ENCODE peak calls at places on chromosomes 6 and 20, in seven cellular contexts. One of them, this sample, is unnamed.

GRCh38 chr20:17840423-17840822 is 128.2 kb downstream of the SNX5 start:
- DNase-seq in HFF-Myc: no peak
- DNase-seq in left ventricle myocardium inferior: no peak
- DNase-seq in heart left ventricle: no peak
- DNase-seq in kidney: no peak
- DNase-seq in HFFc6: no peak
- DNase-seq in WTC11: no peak
- DNase-seq in this sample: no peak

GRCh38 chr6:88161921-88162320 is 4.2 kb downstream of the CNR1 start:
- DNase-seq in HFFc6: no peak
- DNase-seq in HFF-Myc: no peak
- DNase-seq in left ventricle myocardium inferior: no peak
- DNase-seq in kidney: no peak
- DNase-seq in WTC11: no peak
- DNase-seq in heart left ventricle: no peak
- DNase-seq in this sample: no peak

GRCh38 chr20:35277127-35277526 is 795 bp downstream of the MMP24OS start:
- DNase-seq in kidney: peak; percentile 79
- DNase-seq in HFF-Myc: no peak
- DNase-seq in HFFc6: no peak
- DNase-seq in heart left ventricle: no peak
- DNase-seq in left ventricle myocardium inferior: no peak
- DNase-seq in WTC11: no peak
- DNase-seq in this sample: no peak

GRCh38 chr6:4564746-4565145 is 211.5 kb upstream of the CDYL start:
- DNase-seq in HFF-Myc: no peak
- DNase-seq in WTC11: no peak
- DNase-seq in heart left ventricle: no peak
- DNase-seq in kidney: no peak
- DNase-seq in left ventricle myocardium inferior: no peak
- DNase-seq in HFFc6: no peak
- DNase-seq in this sample: no peak

GRCh38 chr6:159828074-159828473 is 28.0 kb downstream of the PNLDC1 start:
- DNase-seq in HFF-Myc: no peak
- DNase-seq in left ventricle myocardium inferior: no peak
- DNase-seq in kidney: no peak
- DNase-seq in WTC11: no peak
- DNase-seq in heart left ventricle: no peak
- DNase-seq in HFFc6: peak; percentile 57
- DNase-seq in this sample: no peak

GRCh38 chr20:36688630-36689029 is 42.6 kb upstream of the SLA2 start:
- DNase-seq in HFFc6: no peak
- DNase-seq in HFF-Myc: no peak
- DNase-seq in kidney: no peak
- DNase-seq in left ventricle myocardium inferior: no peak
- DNase-seq in heart left ventricle: no peak
- DNase-seq in WTC11: no peak
- DNase-seq in this sample: no peak

GRCh38 chr20:34475979-34476736 is 40.1 kb upstream of the DYNLRB1 start:
- DNase-seq in WTC11: peak; percentile 19
- DNase-seq in left ventricle myocardium inferior: peak; percentile 50
- DNase-seq in kidney: peak; percentile 85
- DNase-seq in HFFc6: no peak
- DNase-seq in HFF-Myc: no peak
- DNase-seq in heart left ventricle: peak; percentile 66
- DNase-seq in this sample: peak; percentile 19

GRCh38 chr6:155968921-155969320 is 513.3 kb upstream of the NOX3 start:
- DNase-seq in kidney: no peak
- DNase-seq in heart left ventricle: no peak
- DNase-seq in HFF-Myc: no peak
- DNase-seq in WTC11: no peak
- DNase-seq in HFFc6: no peak
- DNase-seq in left ventricle myocardium inferior: no peak
- DNase-seq in this sample: no peak

GRCh38 chr20:17965042-17965697 is 3.4 kb downstream of the SNX5 start:
- DNase-seq in HFF-Myc: no peak
- DNase-seq in HFFc6: no peak
- DNase-seq in WTC11: no peak
- DNase-seq in left ventricle myocardium inferior: no peak
- DNase-seq in kidney: no peak
- DNase-seq in heart left ventricle: no peak
- DNase-seq in this sample: no peak

GRCh38 chr6:149733321-149733720 is 13.0 kb downstream of the NUP43 start:
- DNase-seq in left ventricle myocardium inferior: no peak
- DNase-seq in HFFc6: no peak
- DNase-seq in heart left ventricle: no peak
- DNase-seq in HFF-Myc: no peak
- DNase-seq in WTC11: no peak
- DNase-seq in kidney: no peak
- DNase-seq in this sample: no peak

GRCh38 chr6:154868143-154868594 is 126.9 kb upstream of the TIAM2 start:
- DNase-seq in heart left ventricle: no peak
- DNase-seq in HFFc6: peak; percentile 70
- DNase-seq in WTC11: no peak
- DNase-seq in left ventricle myocardium inferior: no peak
- DNase-seq in HFF-Myc: peak; percentile 33
- DNase-seq in kidney: no peak
- DNase-seq in this sample: no peak

GRCh38 chr6:22892452-22892851 is 323.1 kb downstream of the HDGFL1 start:
- DNase-seq in WTC11: no peak
- DNase-seq in HFFc6: peak; percentile 96
- DNase-seq in HFF-Myc: peak; percentile 81
- DNase-seq in heart left ventricle: no peak
- DNase-seq in left ventricle myocardium inferior: no peak
- DNase-seq in kidney: no peak
- DNase-seq in this sample: no peak

GRCh38 chr6:111248789-111249188 is 161.5 kb downstream of the SLC16A10 start:
- DNase-seq in HFFc6: no peak
- DNase-seq in kidney: no peak
- DNase-seq in heart left ventricle: no peak
- DNase-seq in HFF-Myc: no peak
- DNase-seq in WTC11: no peak
- DNase-seq in left ventricle myocardium inferior: no peak
- DNase-seq in this sample: no peak

GRCh38 chr20:44646641-44647274 is 4.7 kb downstream of the ADA start:
- DNase-seq in heart left ventricle: no peak
- DNase-seq in left ventricle myocardium inferior: no peak
- DNase-seq in kidney: peak; percentile 37
- DNase-seq in HFFc6: peak; percentile 67
- DNase-seq in HFF-Myc: peak; percentile 24
- DNase-seq in WTC11: no peak
- DNase-seq in this sample: no peak

GRCh38 chr6:125952764-125953501 is 3.6 kb upstream of the HINT3 start:
- DNase-seq in left ventricle myocardium inferior: no peak
- DNase-seq in HFF-Myc: no peak
- DNase-seq in kidney: no peak
- DNase-seq in WTC11: peak; percentile 69
- DNase-seq in HFFc6: peak; percentile 33
- DNase-seq in heart left ventricle: no peak
- DNase-seq in this sample: no peak

GRCh38 chr6:169795196-169795595 is 43.8 kb downstream of the ERMARD start:
- DNase-seq in HFFc6: no peak
- DNase-seq in WTC11: no peak
- DNase-seq in kidney: no peak
- DNase-seq in left ventricle myocardium inferior: no peak
- DNase-seq in HFF-Myc: no peak
- DNase-seq in heart left ventricle: no peak
- DNase-seq in this sample: no peak

GRCh38 chr20:54355631-54356280 is 119.6 kb upstream of the DOK5 start:
- DNase-seq in left ventricle myocardium inferior: no peak
- DNase-seq in WTC11: no peak
- DNase-seq in heart left ventricle: no peak
- DNase-seq in kidney: no peak
- DNase-seq in HFFc6: no peak
- DNase-seq in HFF-Myc: no peak
- DNase-seq in this sample: no peak

GRCh38 chr6:63527658-63528514 is 44.4 kb upstream of the LOC128125822 start:
- DNase-seq in WTC11: no peak
- DNase-seq in left ventricle myocardium inferior: no peak
- DNase-seq in HFF-Myc: peak; percentile 88
- DNase-seq in kidney: no peak
- DNase-seq in heart left ventricle: no peak
- DNase-seq in HFFc6: peak; percentile 85
- DNase-seq in this sample: no peak

GRCh38 chr20:45725134-45725533 is 3.0 kb downstream of the SPINT4 start:
- DNase-seq in heart left ventricle: no peak
- DNase-seq in HFF-Myc: no peak
- DNase-seq in kidney: no peak
- DNase-seq in WTC11: no peak
- DNase-seq in left ventricle myocardium inferior: no peak
- DNase-seq in HFFc6: no peak
- DNase-seq in this sample: no peak

GRCh38 chr6:887583-888235 is 194.8 kb upstream of the EXOC2 start:
- DNase-seq in HFF-Myc: no peak
- DNase-seq in WTC11: no peak
- DNase-seq in left ventricle myocardium inferior: no peak
- DNase-seq in heart left ventricle: no peak
- DNase-seq in kidney: no peak
- DNase-seq in HFFc6: no peak
- DNase-seq in this sample: no peak
- TF ChIP-seq CTCF in HFF-Myc: no peak
- TF ChIP-seq CTCF in WTC11: no peak
- TF ChIP-seq CTCF in left ventricle myocardium inferior: no peak
- TF ChIP-seq CTCF in heart left ventricle: no peak
- TF ChIP-seq CTCF in kidney: no peak
- TF ChIP-seq CTCF in HFFc6: no peak
- TF ChIP-seq CTCF in this sample: no peak

DNA sequence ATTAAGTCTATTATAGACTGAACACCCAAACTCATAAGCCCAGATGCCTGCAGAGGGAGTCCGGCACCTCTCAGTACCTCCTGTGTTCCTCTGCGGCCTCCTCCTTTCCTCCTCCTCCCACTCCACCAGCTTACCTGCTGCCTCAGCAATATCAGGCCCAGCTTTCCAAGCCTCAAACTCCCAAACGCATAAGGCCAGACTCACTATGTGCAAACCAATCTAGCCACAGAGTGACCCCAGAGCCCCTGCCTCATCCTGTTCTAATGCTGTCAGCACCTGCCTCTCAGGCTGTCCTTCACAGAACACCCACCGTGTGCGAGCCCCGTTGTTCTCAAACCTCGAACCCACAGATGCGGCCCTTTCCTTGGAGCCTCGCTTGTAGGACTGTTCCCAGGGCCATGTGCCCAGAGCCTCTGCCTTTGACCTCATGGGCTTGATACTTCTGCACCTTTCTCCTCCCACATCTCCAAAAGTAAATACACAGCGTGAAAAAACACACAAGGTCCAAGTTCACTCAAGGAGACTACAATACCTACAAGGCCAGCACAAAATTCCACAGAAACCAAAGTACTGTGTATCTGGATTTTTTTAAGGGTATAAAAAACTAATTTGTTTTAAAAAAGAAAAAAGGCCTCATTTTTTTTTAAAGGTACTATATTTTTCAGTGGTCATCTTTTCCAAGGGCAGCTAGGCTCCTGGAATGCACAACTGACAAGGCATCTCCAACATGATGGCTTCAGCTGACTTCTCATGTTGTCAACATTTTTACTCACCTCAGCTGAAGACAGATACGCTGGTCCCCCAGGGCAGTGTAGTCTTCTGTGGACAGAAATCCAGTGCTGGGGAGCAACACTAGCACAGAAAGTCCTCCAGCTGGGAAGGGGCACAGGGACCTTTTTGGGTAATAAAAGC is 52.3 kb downstream of the ABHD12 start:
- DNase-seq in WTC11: no peak
- DNase-seq in kidney: no peak
- DNase-seq in HFF-Myc: no peak
- DNase-seq in heart left ventricle: no peak
- DNase-seq in left ventricle myocardium inferior: no peak
- DNase-seq in HFFc6: no peak
- DNase-seq in this sample: no peak
- TF ChIP-seq CTCF in WTC11: no peak
- TF ChIP-seq CTCF in kidney: no peak
- TF ChIP-seq CTCF in HFF-Myc: no peak
- TF ChIP-seq CTCF in heart left ventricle: no peak
- TF ChIP-seq CTCF in left ventricle myocardium inferior: no peak
- TF ChIP-seq CTCF in HFFc6: no peak
- TF ChIP-seq CTCF in this sample: no peak

GRCh38 chr6:82247634-82248232 is at the start of gene IBTK:
- DNase-seq in HFF-Myc: peak; percentile 79
- DNase-seq in left ventricle myocardium inferior: peak; percentile 95
- DNase-seq in WTC11: peak; percentile 91
- DNase-seq in HFFc6: peak; percentile 91
- DNase-seq in heart left ventricle: peak; percentile 95
- DNase-seq in kidney: peak; percentile 98
- DNase-seq in this sample: peak; percentile 93

GRCh38 chr6:82248233-82248735 is 740 bp upstream of the IBTK start:
- DNase-seq in kidney: no peak
- DNase-seq in HFF-Myc: no peak
- DNase-seq in heart left ventricle: no peak
- DNase-seq in HFFc6: peak; percentile 57
- DNase-seq in left ventricle myocardium inferior: no peak
- DNase-seq in WTC11: no peak
- DNase-seq in this sample: no peak

GRCh38 chr6:82246802-82247633 is 526 bp downstream of the IBTK start:
- DNase-seq in HFF-Myc: no peak
- DNase-seq in kidney: no peak
- DNase-seq in heart left ventricle: peak; percentile 74
- DNase-seq in WTC11: peak; percentile 67
- DNase-seq in HFFc6: peak; percentile 41
- DNase-seq in left ventricle myocardium inferior: peak; percentile 57
- DNase-seq in this sample: peak; percentile 58

GRCh38 chr6:82249381-82250253 is 2.1 kb upstream of the IBTK start:
- DNase-seq in heart left ventricle: no peak
- DNase-seq in left ventricle myocardium inferior: no peak
- DNase-seq in kidney: no peak
- DNase-seq in HFFc6: no peak
- DNase-seq in WTC11: no peak
- DNase-seq in HFF-Myc: no peak
- DNase-seq in this sample: no peak

DNA sequence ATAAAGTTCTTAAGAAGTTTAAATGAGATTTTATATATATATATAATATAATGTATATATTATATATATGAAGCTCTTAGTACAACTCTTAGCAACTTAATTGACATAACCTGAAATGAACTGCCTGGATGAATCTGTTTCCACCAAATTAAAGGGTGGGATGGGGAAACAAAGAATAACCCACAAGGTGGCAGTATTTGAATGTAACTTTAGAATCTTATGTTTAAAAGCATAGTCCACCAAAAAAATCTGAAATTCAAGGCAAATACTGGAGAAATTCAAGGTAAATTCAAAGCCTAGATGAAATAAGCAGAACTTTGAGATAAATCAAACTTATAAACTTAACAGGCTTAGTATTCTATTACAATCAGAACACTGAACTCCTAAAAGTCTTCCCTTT is 4.4 kb upstream of the IBTK start:
- DNase-seq in heart left ventricle: no peak
- DNase-seq in left ventricle myocardium inferior: no peak
- DNase-seq in WTC11: no peak
- DNase-seq in HFFc6: peak; percentile 57
- DNase-seq in HFF-Myc: no peak
- DNase-seq in kidney: no peak
- DNase-seq in this sample: no peak
- TF ChIP-seq CTCF in heart left ventricle: peak; percentile 44
- TF ChIP-seq CTCF in left ventricle myocardium inferior: peak; percentile 60
- TF ChIP-seq CTCF in WTC11: peak; percentile 20
- TF ChIP-seq CTCF in HFFc6: peak; percentile 82
- TF ChIP-seq CTCF in HFF-Myc: peak; percentile 28
- TF ChIP-seq CTCF in kidney: peak; percentile 39
- TF ChIP-seq CTCF in this sample: peak; percentile 57

DNA sequence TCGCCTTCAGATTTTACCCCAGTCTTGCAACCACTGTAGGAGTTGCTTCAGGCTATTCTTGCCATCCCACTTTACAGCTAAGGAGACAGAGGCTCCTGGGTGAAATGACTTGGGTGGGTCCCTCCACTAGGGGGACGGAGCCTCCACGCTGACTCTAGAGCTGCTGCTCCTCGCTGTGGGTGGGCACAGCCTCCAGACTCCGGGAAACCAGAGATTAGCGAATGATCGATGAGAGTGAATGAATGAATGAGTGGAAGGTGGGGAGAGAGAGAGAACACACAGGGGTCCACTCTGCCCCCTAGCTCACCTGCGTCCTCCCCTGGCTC is 10.4 kb downstream of the ZBP1 start:
- DNase-seq in heart left ventricle: no peak
- DNase-seq in kidney: peak; percentile 32
- DNase-seq in HFF-Myc: no peak
- DNase-seq in HFFc6: no peak
- DNase-seq in left ventricle myocardium inferior: no peak
- DNase-seq in WTC11: no peak
- DNase-seq in this sample: no peak
- TF ChIP-seq CTCF in heart left ventricle: no peak
- TF ChIP-seq CTCF in kidney: no peak
- TF ChIP-seq CTCF in HFF-Myc: peak; percentile 19
- TF ChIP-seq CTCF in HFFc6: peak; percentile 27
- TF ChIP-seq CTCF in left ventricle myocardium inferior: no peak
- TF ChIP-seq CTCF in WTC11: no peak
- TF ChIP-seq CTCF in this sample: no peak

This sample was measured in endothelial cell.